ENCODE peak calls at places on chromosomes 3 and 15, in seven cellular contexts. One of them, this sample, is unnamed.

GRCh38 chr15:68644088-68644904 is 65.5 kb downstream of the CORO2B start:
- DNase-seq in astrocyte: peak; percentile 81
- DNase-seq in left ventricle myocardium inferior: no peak
- DNase-seq in AG10803: peak; percentile 84
- DNase-seq in Caco-2: no peak
- DNase-seq in cardiac fibroblast: peak; percentile 91
- DNase-seq in keratinocyte: no peak
- DNase-seq in this sample: peak; percentile 89

GRCh38 chr3:70989174-70989573 is 594.4 kb downstream of the FOXP1 start:
- DNase-seq in astrocyte: peak; percentile 89
- DNase-seq in left ventricle myocardium inferior: no peak
- DNase-seq in AG10803: peak; percentile 82
- DNase-seq in Caco-2: no peak
- DNase-seq in cardiac fibroblast: peak; percentile 82
- DNase-seq in keratinocyte: no peak
- DNase-seq in this sample: peak; percentile 75

GRCh38 chr3:116614795-116615362 is 94.7 kb upstream of the TUSC7 start:
- DNase-seq in astrocyte: peak; percentile 2
- DNase-seq in left ventricle myocardium inferior: no peak
- DNase-seq in AG10803: peak; percentile 12
- DNase-seq in Caco-2: no peak
- DNase-seq in cardiac fibroblast: peak; percentile 0
- DNase-seq in keratinocyte: no peak
- DNase-seq in this sample: no peak

GRCh38 chr15:40857601-40858351 is 13.9 kb downstream of the SPINT1 start:
- DNase-seq in astrocyte: no peak
- DNase-seq in left ventricle myocardium inferior: peak; percentile 63
- DNase-seq in AG10803: peak; percentile 44
- DNase-seq in Caco-2: peak; percentile 92
- DNase-seq in cardiac fibroblast: peak; percentile 69
- DNase-seq in keratinocyte: no peak
- DNase-seq in this sample: peak; percentile 67

GRCh38 chr15:68552773-68553172 is 26.0 kb upstream of the CORO2B start:
- DNase-seq in astrocyte: no peak
- DNase-seq in left ventricle myocardium inferior: no peak
- DNase-seq in AG10803: peak; percentile 48
- DNase-seq in Caco-2: no peak
- DNase-seq in cardiac fibroblast: peak; percentile 47
- DNase-seq in keratinocyte: no peak
- DNase-seq in this sample: no peak

GRCh38 chr15:46467041-46467440 is 832.2 kb downstream of the SQOR start:
- DNase-seq in astrocyte: no peak
- DNase-seq in left ventricle myocardium inferior: no peak
- DNase-seq in AG10803: no peak
- DNase-seq in Caco-2: no peak
- DNase-seq in cardiac fibroblast: no peak
- DNase-seq in keratinocyte: no peak
- DNase-seq in this sample: no peak

GRCh38 chr3:45402138-45402537 is 13.8 kb downstream of the LARS2 start:
- DNase-seq in astrocyte: no peak
- DNase-seq in left ventricle myocardium inferior: no peak
- DNase-seq in AG10803: no peak
- DNase-seq in Caco-2: no peak
- DNase-seq in cardiac fibroblast: no peak
- DNase-seq in keratinocyte: no peak
- DNase-seq in this sample: no peak

GRCh38 chr15:98163319-98164030 is 203.0 kb downstream of the ARRDC4 start:
- DNase-seq in astrocyte: no peak
- DNase-seq in left ventricle myocardium inferior: no peak
- DNase-seq in AG10803: no peak
- DNase-seq in Caco-2: no peak
- DNase-seq in cardiac fibroblast: no peak
- DNase-seq in keratinocyte: no peak
- DNase-seq in this sample: no peak

GRCh38 chr15:69415381-69415780 is 1.2 kb downstream of the KIF23 start:
- DNase-seq in astrocyte: peak; percentile 51
- DNase-seq in left ventricle myocardium inferior: no peak
- DNase-seq in AG10803: peak; percentile 31
- DNase-seq in Caco-2: no peak
- DNase-seq in cardiac fibroblast: peak; percentile 67
- DNase-seq in keratinocyte: no peak
- DNase-seq in this sample: peak; percentile 34

GRCh38 chr3:5022966-5023776 is 43.9 kb downstream of the BHLHE40 start:
- DNase-seq in astrocyte: peak; percentile 100
- DNase-seq in left ventricle myocardium inferior: no peak
- DNase-seq in AG10803: peak; percentile 98
- DNase-seq in Caco-2: peak; percentile 88
- DNase-seq in cardiac fibroblast: peak; percentile 99
- DNase-seq in keratinocyte: peak; percentile 98
- DNase-seq in this sample: peak; percentile 98

GRCh38 chr3:21722768-21723167 is 28.2 kb downstream of the ZNF385D start:
- DNase-seq in astrocyte: no peak
- DNase-seq in left ventricle myocardium inferior: no peak
- DNase-seq in AG10803: peak; percentile 12
- DNase-seq in Caco-2: no peak
- DNase-seq in cardiac fibroblast: no peak
- DNase-seq in keratinocyte: no peak
- DNase-seq in this sample: no peak

GRCh38 chr3:7964899-7965298 is 536.7 kb upstream of the LMCD1 start:
- DNase-seq in astrocyte: no peak
- DNase-seq in left ventricle myocardium inferior: no peak
- DNase-seq in AG10803: no peak
- DNase-seq in Caco-2: no peak
- DNase-seq in cardiac fibroblast: no peak
- DNase-seq in keratinocyte: no peak
- DNase-seq in this sample: no peak

GRCh38 chr15:71679223-71680078 is 130.9 kb upstream of the NR2E3 start:
- DNase-seq in astrocyte: peak; percentile 59
- DNase-seq in left ventricle myocardium inferior: no peak
- DNase-seq in AG10803: peak; percentile 47
- DNase-seq in Caco-2: no peak
- DNase-seq in cardiac fibroblast: peak; percentile 47
- DNase-seq in keratinocyte: no peak
- DNase-seq in this sample: peak; percentile 80

GRCh38 chr3:179506792-179507191 is 55.5 kb upstream of the GNB4 start:
- DNase-seq in astrocyte: no peak
- DNase-seq in left ventricle myocardium inferior: no peak
- DNase-seq in AG10803: no peak
- DNase-seq in Caco-2: no peak
- DNase-seq in cardiac fibroblast: no peak
- DNase-seq in keratinocyte: no peak
- DNase-seq in this sample: no peak

GRCh38 chr3:65778966-65779365 is 259.8 kb downstream of the MAGI1 start:
- DNase-seq in astrocyte: peak; percentile 61
- DNase-seq in left ventricle myocardium inferior: no peak
- DNase-seq in AG10803: peak; percentile 42
- DNase-seq in Caco-2: no peak
- DNase-seq in cardiac fibroblast: no peak
- DNase-seq in keratinocyte: no peak
- DNase-seq in this sample: no peak

GRCh38 chr15:68492855-68493254 is 60.9 kb upstream of the ITGA11 start:
- DNase-seq in astrocyte: peak; percentile 66
- DNase-seq in left ventricle myocardium inferior: peak; percentile 55
- DNase-seq in AG10803: peak; percentile 68
- DNase-seq in Caco-2: no peak
- DNase-seq in cardiac fibroblast: peak; percentile 68
- DNase-seq in keratinocyte: no peak
- DNase-seq in this sample: peak; percentile 84

GRCh38 chr3:128541246-128541645 is 48.2 kb upstream of the GATA2 start:
- DNase-seq in astrocyte: no peak
- DNase-seq in left ventricle myocardium inferior: no peak
- DNase-seq in AG10803: no peak
- DNase-seq in Caco-2: no peak
- DNase-seq in cardiac fibroblast: no peak
- DNase-seq in keratinocyte: no peak
- DNase-seq in this sample: no peak

GRCh38 chr3:167148121-167148520 is 232.0 kb downstream of the ZBBX start:
- DNase-seq in astrocyte: no peak
- DNase-seq in left ventricle myocardium inferior: no peak
- DNase-seq in AG10803: no peak
- DNase-seq in Caco-2: no peak
- DNase-seq in cardiac fibroblast: no peak
- DNase-seq in keratinocyte: no peak
- DNase-seq in this sample: no peak

GRCh38 chr15:92429378-92430066 is 35.8 kb downstream of the ST8SIA2 start:
- DNase-seq in astrocyte: peak; percentile 79
- DNase-seq in left ventricle myocardium inferior: no peak
- DNase-seq in AG10803: peak; percentile 91
- DNase-seq in Caco-2: no peak
- DNase-seq in cardiac fibroblast: peak; percentile 36
- DNase-seq in keratinocyte: peak; percentile 23
- DNase-seq in this sample: peak; percentile 20

GRCh38 chr3:171777608-171777995 is 32.7 kb downstream of the PLD1 start:
- DNase-seq in astrocyte: no peak
- DNase-seq in left ventricle myocardium inferior: no peak
- DNase-seq in AG10803: no peak
- DNase-seq in Caco-2: no peak
- DNase-seq in cardiac fibroblast: no peak
- DNase-seq in keratinocyte: no peak
- DNase-seq in this sample: no peak
- H3K4me3 ChIP-seq in astrocyte: no peak overlapping the region
- H3K4me3 ChIP-seq in left ventricle myocardium inferior: no peak overlapping the region
- H3K4me3 ChIP-seq in AG10803: no peak overlapping the region
- H3K4me3 ChIP-seq in Caco-2: no peak overlapping the region
- H3K4me3 ChIP-seq in cardiac fibroblast: no peak overlapping the region
- H3K4me3 ChIP-seq in keratinocyte: no peak overlapping the region
- H3K4me3 ChIP-seq in this sample: no peak overlapping the region

DNA sequence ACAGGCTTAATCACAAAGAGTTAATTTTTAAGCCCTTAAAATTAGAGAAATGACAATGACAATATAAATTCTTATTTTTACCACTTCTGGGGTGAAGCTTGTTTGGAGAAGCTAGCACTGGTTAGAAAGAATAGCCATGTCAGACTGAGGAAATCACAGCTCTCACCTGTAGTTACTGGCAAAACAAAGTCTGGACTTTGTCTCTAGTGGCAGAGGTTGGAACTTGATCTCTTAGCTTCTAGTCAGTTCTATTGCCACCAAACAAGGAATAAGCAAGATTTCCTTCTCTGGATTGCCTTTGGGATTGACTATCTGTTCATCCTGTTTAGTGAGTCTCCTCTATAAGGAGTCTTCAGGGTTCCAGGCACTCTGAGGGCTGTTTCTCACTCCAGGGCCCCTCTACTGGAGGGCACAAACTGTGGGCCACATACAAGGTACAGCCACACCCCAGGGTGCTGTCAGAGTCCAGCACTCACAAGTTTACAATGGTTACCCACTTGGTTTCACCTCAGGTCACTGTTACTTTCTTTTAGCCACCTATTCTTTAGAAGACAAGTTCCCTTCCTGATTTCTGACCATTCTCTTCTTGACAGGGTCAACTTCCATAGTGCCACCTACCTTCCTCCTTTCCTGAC is 426.6 kb upstream of the THBS1 start:
- DNase-seq in astrocyte: no peak
- DNase-seq in left ventricle myocardium inferior: no peak
- DNase-seq in AG10803: no peak
- DNase-seq in Caco-2: no peak
- DNase-seq in cardiac fibroblast: no peak
- DNase-seq in keratinocyte: no peak
- DNase-seq in this sample: no peak
- TF ChIP-seq CTCF in astrocyte: no peak
- TF ChIP-seq CTCF in left ventricle myocardium inferior: no peak
- TF ChIP-seq CTCF in AG10803: peak; percentile 37
- TF ChIP-seq CTCF in Caco-2: peak; percentile 38
- TF ChIP-seq CTCF in cardiac fibroblast: peak; percentile 35
- TF ChIP-seq CTCF in keratinocyte: no peak
- TF ChIP-seq CTCF in this sample: peak; percentile 44

GRCh38 chr3:169137943-169138342 is 525.6 kb downstream of the MECOM start:
- DNase-seq in astrocyte: no peak
- DNase-seq in left ventricle myocardium inferior: no peak
- DNase-seq in AG10803: no peak
- DNase-seq in Caco-2: no peak
- DNase-seq in cardiac fibroblast: no peak
- DNase-seq in keratinocyte: no peak
- DNase-seq in this sample: peak; percentile 36

GRCh38 chr3:169133178-169134161 is 530.0 kb downstream of the MECOM start:
- DNase-seq in astrocyte: no peak
- DNase-seq in left ventricle myocardium inferior: no peak
- DNase-seq in AG10803: peak; percentile 32
- DNase-seq in Caco-2: no peak
- DNase-seq in cardiac fibroblast: peak; percentile 83
- DNase-seq in keratinocyte: no peak
- DNase-seq in this sample: peak; percentile 75

GRCh38 chr3:169137076-169137475 is 526.4 kb downstream of the MECOM start:
- DNase-seq in astrocyte: no peak
- DNase-seq in left ventricle myocardium inferior: no peak
- DNase-seq in AG10803: no peak
- DNase-seq in Caco-2: no peak
- DNase-seq in cardiac fibroblast: no peak
- DNase-seq in keratinocyte: no peak
- DNase-seq in this sample: no peak

GRCh38 chr3:169131695-169132464 is 531.6 kb downstream of the MECOM start:
- DNase-seq in astrocyte: no peak
- DNase-seq in left ventricle myocardium inferior: no peak
- DNase-seq in AG10803: no peak
- DNase-seq in Caco-2: no peak
- DNase-seq in cardiac fibroblast: no peak
- DNase-seq in keratinocyte: no peak
- DNase-seq in this sample: no peak

GRCh38 chr3:169134194-169134593 is 529.3 kb downstream of the MECOM start:
- DNase-seq in astrocyte: no peak
- DNase-seq in left ventricle myocardium inferior: no peak
- DNase-seq in AG10803: no peak
- DNase-seq in Caco-2: no peak
- DNase-seq in cardiac fibroblast: no peak
- DNase-seq in keratinocyte: no peak
- DNase-seq in this sample: no peak
- H3K4me3 ChIP-seq in astrocyte: no peak overlapping the region
- H3K4me3 ChIP-seq in left ventricle myocardium inferior: peak overlapping the region; percentile 13
- H3K4me3 ChIP-seq in AG10803: no peak overlapping the region
- H3K4me3 ChIP-seq in Caco-2: no peak overlapping the region
- H3K4me3 ChIP-seq in cardiac fibroblast: no peak overlapping the region
- H3K4me3 ChIP-seq in keratinocyte: no peak overlapping the region
- H3K4me3 ChIP-seq in this sample: no peak overlapping the region

GRCh38 chr3:172655388-172655787 is 55.5 kb downstream of the NCEH1 start:
- DNase-seq in astrocyte: no peak
- DNase-seq in left ventricle myocardium inferior: no peak
- DNase-seq in AG10803: no peak
- DNase-seq in Caco-2: no peak
- DNase-seq in cardiac fibroblast: no peak
- DNase-seq in keratinocyte: no peak
- DNase-seq in this sample: no peak

GRCh38 chr3:172656602-172657001 is 54.3 kb downstream of the NCEH1 start:
- DNase-seq in astrocyte: no peak
- DNase-seq in left ventricle myocardium inferior: no peak
- DNase-seq in AG10803: no peak
- DNase-seq in Caco-2: no peak
- DNase-seq in cardiac fibroblast: no peak
- DNase-seq in keratinocyte: no peak
- DNase-seq in this sample: no peak

GRCh38 chr3:172658344-172659245 is 52.3 kb downstream of the NCEH1 start:
- DNase-seq in astrocyte: peak; percentile 99
- DNase-seq in left ventricle myocardium inferior: no peak
- DNase-seq in AG10803: peak; percentile 88
- DNase-seq in Caco-2: no peak
- DNase-seq in cardiac fibroblast: peak; percentile 98
- DNase-seq in keratinocyte: no peak
- DNase-seq in this sample: peak; percentile 98

GRCh38 chr3:172654470-172654869 is 56.4 kb downstream of the NCEH1 start:
- DNase-seq in astrocyte: no peak
- DNase-seq in left ventricle myocardium inferior: no peak
- DNase-seq in AG10803: no peak
- DNase-seq in Caco-2: no peak
- DNase-seq in cardiac fibroblast: no peak
- DNase-seq in keratinocyte: no peak
- DNase-seq in this sample: no peak

GRCh38 chr3:172659246-172660002 is 51.4 kb downstream of the NCEH1 start:
- DNase-seq in astrocyte: no peak
- DNase-seq in left ventricle myocardium inferior: no peak
- DNase-seq in AG10803: no peak
- DNase-seq in Caco-2: no peak
- DNase-seq in cardiac fibroblast: no peak
- DNase-seq in keratinocyte: no peak
- DNase-seq in this sample: no peak
- TF ChIP-seq CTCF in astrocyte: no peak
- TF ChIP-seq CTCF in left ventricle myocardium inferior: no peak
- TF ChIP-seq CTCF in AG10803: no peak
- TF ChIP-seq CTCF in Caco-2: no peak
- TF ChIP-seq CTCF in cardiac fibroblast: no peak
- TF ChIP-seq CTCF in keratinocyte: no peak
- TF ChIP-seq CTCF in this sample: no peak